ENCODE peak calls at places on chromosomes 13 and 19, in nine cellular contexts. H, I, J, X, T, M, Y, F and A are unnamed samples.

GRCh38 chr13:95714142-95714832 is 37.3 kb downstream of the DNAJC3 start:
- DNase-seq in H (no peak), I (no peak), J (peak), X (no peak), T (peak), M (no peak), Y (peak), F (no peak), A (peak)

GRCh38 chr13:101712026-101712348 is 259.5 kb downstream of the ITGBL1 start:
- DNase-seq in H (no peak), I (no peak), J (no peak), X (no peak), T (peak), M (no peak), Y (no peak), F (no peak), A (no peak)

GRCh38 chr13:35649162-35649561 is 172.7 kb upstream of the MAB21L1 start:
- DNase-seq in H (no peak), I (no peak), J (peak), X (no peak), T (peak), M (no peak), Y (no peak), F (no peak), A (peak)

GRCh38 chr13:29849731-29850212 is 645 bp downstream of the UBL3 start:
- DNase-seq in H (peak), I (peak), J (peak), X (peak), T (peak), M (peak), Y (peak), F (peak), A (peak)

GRCh38 chr13:94009696-94010095 is 469.8 kb downstream of the DCT start:
- DNase-seq in H (no peak), I (no peak), J (peak), X (no peak), T (peak), M (no peak), Y (no peak), F (no peak), A (peak)

GRCh38 chr13:31930490-31930889 is 101.1 kb upstream of the FRY start:
- DNase-seq in H (no peak), I (no peak), J (no peak), X (no peak), T (no peak), M (no peak), Y (peak), F (no peak), A (no peak)

GRCh38 chr19:55497777-55498176 is 9.5 kb downstream of the SSC5D start:
- DNase-seq in H (no peak), I (no peak), J (no peak), X (no peak), T (no peak), M (no peak), Y (no peak), F (no peak), A (no peak)

GRCh38 chr19:35975608-35976214 is 19.3 kb upstream of the SDHAF1 start:
- DNase-seq in H (no peak), I (peak), J (no peak), X (peak), T (peak), M (peak), Y (no peak), F (peak), A (peak)

GRCh38 chr13:39410089-39410901 is 192.7 kb downstream of the LHFPL6 start:
- DNase-seq in H (no peak), I (no peak), J (peak), X (no peak), T (peak), M (no peak), Y (no peak), F (no peak), A (peak)

GRCh38 chr19:50897612-50898011 is 13.6 kb downstream of the KLK4 start:
- DNase-seq in H (peak), I (no peak), J (no peak), X (no peak), T (no peak), M (no peak), Y (no peak), F (no peak), A (no peak)

GRCh38 chr19:1554968-1555801 is 12.9 kb downstream of the MEX3D start:
- DNase-seq in H (no peak), I (no peak), J (no peak), X (no peak), T (no peak), M (no peak), Y (no peak), F (no peak), A (no peak)

GRCh38 chr13:21610687-21611086 is 6.7 kb upstream of the MICU2 start:
- DNase-seq in H (no peak), I (no peak), J (no peak), X (no peak), T (no peak), M (no peak), Y (no peak), F (no peak), A (no peak)

GRCh38 chr13:21606781-21607180 is 2.8 kb upstream of the MICU2 start:
- DNase-seq in H (no peak), I (no peak), J (no peak), X (no peak), T (no peak), M (no peak), Y (no peak), F (no peak), A (no peak)

GRCh38 chr13:21611385-21611784 is 7.4 kb upstream of the MICU2 start:
- DNase-seq in H (no peak), I (no peak), J (no peak), X (no peak), T (no peak), M (no peak), Y (no peak), F (no peak), A (no peak)

GRCh38 chr13:21606251-21606650 is 2.3 kb upstream of the MICU2 start:
- DNase-seq in H (no peak), I (no peak), J (no peak), X (no peak), T (no peak), M (no peak), Y (no peak), F (no peak), A (no peak)

DNA sequence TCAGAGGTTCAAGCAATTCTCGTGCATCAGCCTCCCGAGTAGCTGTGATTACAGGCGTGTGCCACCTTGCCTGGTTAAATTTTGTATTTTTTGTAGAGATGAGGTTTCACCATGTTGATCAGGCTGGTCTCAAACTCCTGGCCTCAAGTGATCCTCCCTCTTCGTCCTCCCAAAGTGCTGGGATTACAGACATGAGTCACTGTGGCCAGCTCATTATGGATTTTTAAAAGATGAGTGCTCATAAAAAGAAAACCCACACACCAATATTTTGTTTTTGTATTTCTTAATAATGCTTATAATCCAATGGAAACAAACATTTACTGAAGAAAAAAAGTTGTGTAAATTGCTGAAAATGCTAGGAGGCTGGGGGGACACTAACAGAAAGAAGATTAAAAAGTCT is 5.0 kb upstream of the MICU2 start:
- DNase-seq in H (no peak), I (no peak), J (no peak), X (no peak), T (peak), M (no peak), Y (no peak), F (no peak), A (peak)
- TF ChIP-seq CTCF in H (no peak), I (no peak), J (no peak), X (no peak), T (no peak), M (no peak), Y (no peak), F (no peak), A (no peak)

GRCh38 chr13:53200075-53200474 is 171.5 kb downstream of the OLFM4 start:
- DNase-seq in H (no peak), I (no peak), J (no peak), X (no peak), T (no peak), M (no peak), Y (no peak), F (no peak), A (no peak)

GRCh38 chr13:53201454-53202225 is 173.0 kb downstream of the OLFM4 start:
- DNase-seq in H (no peak), I (peak), J (no peak), X (no peak), T (no peak), M (peak), Y (no peak), F (no peak), A (no peak)

GRCh38 chr13:53198699-53199098 is 170.1 kb downstream of the OLFM4 start:
- DNase-seq in H (no peak), I (no peak), J (no peak), X (no peak), T (no peak), M (no peak), Y (no peak), F (no peak), A (no peak)

GRCh38 chr13:53198017-53198416 is 169.4 kb downstream of the OLFM4 start:
- DNase-seq in H (no peak), I (no peak), J (no peak), X (no peak), T (no peak), M (no peak), Y (no peak), F (no peak), A (peak)

DNA sequence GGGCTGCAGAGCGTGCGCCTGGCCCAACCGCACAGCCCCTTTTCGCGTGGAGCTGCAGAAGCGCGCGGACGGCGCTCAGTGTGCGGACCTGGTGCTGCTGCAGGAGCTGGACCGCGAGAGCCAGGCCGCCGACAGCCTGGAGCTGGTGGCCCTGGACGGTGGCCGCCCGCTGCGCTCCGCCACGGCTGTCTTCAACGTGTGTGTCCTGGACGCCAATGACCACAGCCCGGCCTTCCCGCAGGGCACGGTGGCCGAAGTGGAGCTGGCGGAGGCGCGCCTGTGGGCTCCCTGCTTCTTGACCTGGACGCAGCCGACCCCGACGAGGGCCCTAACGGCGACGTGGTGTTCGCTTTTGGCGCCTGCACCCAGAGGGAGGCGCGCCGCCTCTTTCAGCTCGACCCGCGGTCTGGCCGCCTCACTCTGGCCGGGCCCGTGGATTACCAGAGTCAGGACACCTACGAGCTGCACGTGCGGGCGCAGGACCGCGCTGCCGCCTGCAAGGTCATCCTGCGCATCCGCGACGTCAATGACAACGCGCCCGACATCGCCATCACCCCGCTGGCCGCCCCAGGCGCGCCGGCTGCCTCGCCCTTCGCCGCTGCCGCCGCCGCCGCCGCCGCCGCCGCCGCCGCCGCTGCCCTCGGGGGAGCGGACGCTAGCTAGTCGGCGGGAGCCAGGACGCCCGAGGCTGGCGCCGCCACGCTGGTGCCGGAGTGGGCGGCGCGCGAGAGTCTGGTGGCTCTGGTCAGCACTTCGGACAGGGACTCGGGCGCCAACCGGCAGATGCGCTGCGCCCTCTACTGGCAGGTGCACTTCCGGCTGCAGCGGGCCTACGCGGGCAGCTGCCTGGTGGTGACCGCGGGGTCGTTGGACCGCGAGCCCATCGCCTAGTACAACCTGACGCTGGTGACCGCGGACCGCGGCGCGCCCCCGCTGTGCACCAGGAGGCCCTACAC is 172.2 kb downstream of the OLFM4 start:
- DNase-seq in H (no peak), I (peak), J (no peak), X (no peak), T (peak), M (peak), Y (no peak), F (no peak), A (no peak)
- TF ChIP-seq CTCF in H (no peak), I (peak), J (peak), X (no peak), T (peak), M (peak), Y (no peak), F (no peak), A (no peak)

GRCh38 chr19:33719366-33720154 is 77.1 kb upstream of the KCTD15 start:
- DNase-seq in H (no peak), I (peak), J (no peak), X (no peak), T (no peak), M (no peak), Y (no peak), F (no peak), A (no peak)

GRCh38 chr19:33722456-33723239 is 74.0 kb upstream of the KCTD15 start:
- DNase-seq in H (no peak), I (no peak), J (no peak), X (no peak), T (no peak), M (no peak), Y (no peak), F (no peak), A (no peak)

GRCh38 chr19:33721735-33722297 is 74.9 kb upstream of the KCTD15 start:
- DNase-seq in H (no peak), I (no peak), J (no peak), X (no peak), T (no peak), M (no peak), Y (no peak), F (no peak), A (no peak)

GRCh38 chr19:33720155-33720493 is 76.5 kb upstream of the KCTD15 start:
- DNase-seq in H (no peak), I (no peak), J (no peak), X (no peak), T (no peak), M (no peak), Y (no peak), F (no peak), A (no peak)

DNA sequence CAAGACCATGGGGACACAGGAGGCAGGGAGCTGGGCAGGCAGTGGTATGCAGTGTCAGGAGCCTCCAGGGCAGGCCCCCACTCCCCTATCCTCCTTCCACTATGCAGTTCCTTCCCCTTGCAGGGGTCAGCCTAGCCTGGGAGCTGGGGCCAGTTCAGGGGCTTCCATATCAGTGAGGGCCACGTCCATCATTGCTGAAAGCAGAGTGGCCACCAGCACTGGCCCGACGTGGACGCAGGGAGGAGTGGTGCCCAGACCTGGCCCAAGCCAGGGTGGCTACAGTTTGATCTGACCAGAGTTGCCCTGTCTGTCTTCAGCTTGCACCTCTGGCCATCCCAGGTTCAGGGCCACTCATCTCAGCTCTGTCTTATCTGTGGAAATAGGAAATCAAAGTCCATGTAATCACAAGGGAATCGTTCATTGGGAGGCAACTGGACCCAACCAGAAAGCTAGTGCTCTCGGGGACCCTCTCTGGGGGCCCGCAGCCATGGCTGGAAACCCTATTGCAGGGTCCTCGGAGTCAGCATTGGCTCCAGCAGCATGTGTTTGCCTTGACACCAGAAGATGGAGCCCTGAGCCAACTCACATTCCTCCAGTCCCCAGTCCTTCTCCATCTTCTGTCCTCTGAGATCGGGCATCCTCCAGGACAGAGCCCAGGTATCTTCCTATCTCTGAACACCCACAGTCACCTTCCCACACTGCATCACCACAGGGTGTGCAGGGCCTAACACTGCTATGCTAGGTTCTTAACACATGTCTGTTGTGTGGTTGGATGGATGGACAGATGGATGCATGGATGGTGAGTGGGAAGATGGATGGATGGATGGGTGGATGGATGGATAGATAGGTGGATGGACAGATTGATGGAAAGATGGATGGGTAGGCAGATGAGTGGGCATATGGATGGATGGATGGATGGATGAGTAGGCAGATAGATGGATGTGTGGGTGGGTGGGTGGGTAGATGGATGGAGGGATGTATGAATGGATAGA is 75.7 kb upstream of the KCTD15 start:
- DNase-seq in H (no peak), I (no peak), J (no peak), X (peak), T (no peak), M (no peak), Y (no peak), F (no peak), A (no peak)
- TF ChIP-seq CTCF in H (no peak), I (no peak), J (no peak), X (peak), T (no peak), M (peak), Y (no peak), F (no peak), A (no peak)

GRCh38 chr13:70792121-70792520 is 683.9 kb upstream of the KLHL1 start:
- DNase-seq in H (no peak), I (no peak), J (no peak), X (no peak), T (no peak), M (no peak), Y (no peak), F (no peak), A (no peak)
- TF ChIP-seq CTCF in H (no peak), I (no peak), J (no peak), X (no peak), T (no peak), M (no peak), Y (no peak), F (no peak), A (no peak)

DNA sequence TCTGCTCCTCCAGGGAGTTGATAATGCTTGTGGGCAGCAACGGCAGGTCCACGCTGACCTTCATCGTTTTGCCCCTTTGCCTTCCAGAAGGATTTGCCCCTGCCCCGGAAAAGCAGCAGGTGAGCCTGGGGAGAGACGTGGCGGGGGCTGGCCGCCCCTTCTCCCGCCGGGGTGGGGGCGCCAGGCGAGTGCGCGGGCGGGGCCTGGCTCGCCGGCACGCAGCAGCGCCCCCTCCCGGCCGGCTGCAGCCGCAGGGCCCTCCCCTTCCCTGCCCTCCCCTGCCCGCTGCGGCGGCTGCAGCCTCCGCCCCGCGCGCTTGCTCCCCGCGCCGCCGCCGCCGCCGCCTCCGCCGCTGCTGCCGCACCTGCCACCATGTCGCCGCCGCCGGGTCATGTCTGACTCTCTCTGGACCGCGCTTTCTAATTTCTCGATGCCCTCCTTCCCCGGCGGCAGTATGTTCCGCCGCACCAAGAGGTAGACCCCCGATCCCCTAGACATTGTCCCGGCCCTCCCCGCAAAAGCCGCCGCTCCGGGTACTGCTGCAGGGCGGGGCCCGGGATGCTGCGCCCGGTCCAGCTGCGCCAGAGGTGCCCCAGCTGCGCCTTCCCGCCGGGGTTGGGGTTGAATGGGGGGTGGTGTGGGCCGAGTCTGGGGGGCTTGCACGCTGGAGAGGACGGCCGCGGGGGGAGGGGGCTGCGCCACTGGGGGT is at the start of gene MAST1:
- DNase-seq in H (no peak), I (peak), J (no peak), X (peak), T (no peak), M (peak), Y (no peak), F (peak), A (peak)
- TF ChIP-seq CTCF in H (peak), I (no peak), J (no peak), X (peak), T (no peak), M (peak), Y (peak), F (peak), A (peak)

DNA sequence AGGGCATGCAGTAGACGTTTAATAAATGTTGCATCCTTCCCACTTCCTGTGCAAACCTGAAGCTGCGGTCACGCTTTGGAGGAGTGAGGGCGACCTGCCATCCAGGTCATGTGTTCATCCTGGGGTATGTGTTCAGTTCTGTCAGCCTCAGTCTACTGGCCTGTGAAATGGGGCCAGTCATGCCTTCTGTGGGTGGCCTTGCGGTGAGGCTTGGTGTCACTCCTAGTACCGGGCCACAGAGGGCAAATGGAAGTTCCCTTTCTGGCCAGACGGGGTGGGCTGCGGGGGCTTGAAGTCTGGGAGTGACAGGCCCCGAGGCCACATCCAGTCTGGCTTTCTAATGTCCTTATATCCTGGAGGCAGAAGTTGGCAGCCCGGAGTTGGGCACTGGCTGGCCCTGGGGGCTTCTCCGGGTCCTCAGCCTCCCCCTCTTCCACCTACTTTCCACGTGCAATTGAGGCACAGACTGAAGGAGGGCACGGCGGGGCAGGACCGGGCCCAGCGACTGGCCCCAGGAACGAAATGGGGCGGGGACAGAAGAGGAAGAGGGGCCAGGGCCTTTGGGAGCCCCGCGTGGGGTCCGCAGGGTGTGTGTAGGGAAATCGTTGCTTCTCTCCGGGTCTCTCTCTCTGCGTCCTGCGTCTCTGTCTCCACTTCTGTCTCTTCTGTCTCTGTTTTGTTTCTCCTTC is 11.1 kb downstream of the PDE4A start:
- DNase-seq in H (no peak), I (peak), J (no peak), X (peak), T (peak), M (no peak), Y (no peak), F (no peak), A (no peak)
- TF ChIP-seq CTCF in H (no peak), I (no peak), J (no peak), X (no peak), T (no peak), M (no peak), Y (no peak), F (no peak), A (no peak)

GRCh38 chr13:114234645-114235421 is at the start of gene CDC16:
- DNase-seq in H (peak), I (peak), J (peak), X (peak), T (peak), M (peak), Y (peak), F (peak), A (peak)
- TF ChIP-seq CTCF in H (no peak), I (no peak), J (no peak), X (no peak), T (no peak), M (peak), Y (no peak), F (no peak), A (no peak)